ENCODE peak calls at places on chromosomes 4 and X, in nine cellular contexts. One of them, this sample, is unnamed.

GRCh38 chrX:9612146-9612505 is 147.3 kb downstream of the TBL1X start:
- DNase-seq in stomach: no peak
- DNase-seq in cardiac muscle cell: no peak
- DNase-seq in mesendoderm: no peak
- DNase-seq in body of pancreas: no peak
- DNase-seq in sigmoid colon: no peak
- DNase-seq in RWPE2: no peak
- DNase-seq in right cardiac atrium: no peak
- DNase-seq in IMR-90: no peak
- DNase-seq in this sample: no peak

GRCh38 chrX:139202742-139203410 is 327.7 kb upstream of the F9 start:
- DNase-seq in stomach: no peak
- DNase-seq in cardiac muscle cell: no peak
- DNase-seq in body of pancreas: no peak
- DNase-seq in IMR-90: no peak
- DNase-seq in mesendoderm: peak; percentile 29
- DNase-seq in right cardiac atrium: peak; percentile 15
- DNase-seq in sigmoid colon: no peak
- DNase-seq in RWPE2: no peak
- DNase-seq in this sample: no peak

GRCh38 chr4:175671491-175671934 is 140.6 kb downstream of the GPM6A start:
- DNase-seq in stomach: no peak
- DNase-seq in right cardiac atrium: peak; percentile 30
- DNase-seq in RWPE2: no peak
- DNase-seq in cardiac muscle cell: peak; percentile 30
- DNase-seq in mesendoderm: peak; percentile 68
- DNase-seq in body of pancreas: peak; percentile 4
- DNase-seq in IMR-90: no peak
- DNase-seq in sigmoid colon: no peak
- DNase-seq in this sample: no peak

GRCh38 chrX:146863566-146863965 is 49.0 kb upstream of the CXorf51A start:
- DNase-seq in sigmoid colon: no peak
- DNase-seq in stomach: no peak
- DNase-seq in cardiac muscle cell: no peak
- DNase-seq in right cardiac atrium: no peak
- DNase-seq in IMR-90: peak; percentile 6
- DNase-seq in mesendoderm: peak; percentile 68
- DNase-seq in body of pancreas: no peak
- DNase-seq in RWPE2: no peak
- DNase-seq in this sample: no peak

GRCh38 chrX:115367956-115368355 is 78.4 kb downstream of the LUZP4 start:
- DNase-seq in cardiac muscle cell: no peak
- DNase-seq in IMR-90: peak; percentile 18
- DNase-seq in stomach: no peak
- DNase-seq in RWPE2: no peak
- DNase-seq in body of pancreas: no peak
- DNase-seq in sigmoid colon: no peak
- DNase-seq in mesendoderm: no peak
- DNase-seq in right cardiac atrium: no peak
- DNase-seq in this sample: no peak

GRCh38 chr4:102168580-102168979 is 176.7 kb downstream of the SLC39A8 start:
- DNase-seq in cardiac muscle cell: peak; percentile 47
- DNase-seq in stomach: no peak
- DNase-seq in IMR-90: no peak
- DNase-seq in mesendoderm: no peak
- DNase-seq in RWPE2: no peak
- DNase-seq in sigmoid colon: no peak
- DNase-seq in body of pancreas: no peak
- DNase-seq in right cardiac atrium: no peak
- DNase-seq in this sample: no peak

GRCh38 chrX:82961129-82961528 is 547.0 kb upstream of the POU3F4 start:
- DNase-seq in right cardiac atrium: no peak
- DNase-seq in body of pancreas: no peak
- DNase-seq in cardiac muscle cell: no peak
- DNase-seq in sigmoid colon: no peak
- DNase-seq in IMR-90: no peak
- DNase-seq in RWPE2: no peak
- DNase-seq in mesendoderm: peak; percentile 78
- DNase-seq in stomach: no peak
- DNase-seq in this sample: no peak

GRCh38 chr4:110020139-110020538 is 107.5 kb downstream of the EGF start:
- DNase-seq in cardiac muscle cell: peak; percentile 30
- DNase-seq in stomach: no peak
- DNase-seq in mesendoderm: peak; percentile 79
- DNase-seq in RWPE2: no peak
- DNase-seq in right cardiac atrium: no peak
- DNase-seq in body of pancreas: no peak
- DNase-seq in IMR-90: peak; percentile 14
- DNase-seq in sigmoid colon: no peak
- DNase-seq in this sample: no peak

GRCh38 chr4:3286335-3287175 is 6.3 kb upstream of the RGS12 start:
- DNase-seq in body of pancreas: no peak
- DNase-seq in stomach: peak; percentile 22
- DNase-seq in sigmoid colon: no peak
- DNase-seq in right cardiac atrium: no peak
- DNase-seq in mesendoderm: no peak
- DNase-seq in IMR-90: no peak
- DNase-seq in cardiac muscle cell: no peak
- DNase-seq in RWPE2: no peak
- DNase-seq in this sample: no peak

GRCh38 chrX:76454456-76454927 is 27.0 kb downstream of the MAGEE1 start:
- DNase-seq in body of pancreas: peak; percentile 1
- DNase-seq in mesendoderm: peak; percentile 69
- DNase-seq in sigmoid colon: no peak
- DNase-seq in cardiac muscle cell: peak; percentile 44
- DNase-seq in stomach: no peak
- DNase-seq in RWPE2: no peak
- DNase-seq in IMR-90: peak; percentile 9
- DNase-seq in right cardiac atrium: no peak
- DNase-seq in this sample: no peak

GRCh38 chr4:110508827-110509446 is 33.0 kb downstream of the ENPEP start:
- DNase-seq in stomach: no peak
- DNase-seq in IMR-90: peak; percentile 46
- DNase-seq in sigmoid colon: no peak
- DNase-seq in right cardiac atrium: no peak
- DNase-seq in mesendoderm: peak; percentile 25
- DNase-seq in cardiac muscle cell: peak; percentile 55
- DNase-seq in body of pancreas: no peak
- DNase-seq in RWPE2: no peak
- DNase-seq in this sample: no peak

GRCh38 chr4:123952530-123953274 is 556.1 kb downstream of the SPRY1 start:
- DNase-seq in sigmoid colon: no peak
- DNase-seq in body of pancreas: no peak
- DNase-seq in right cardiac atrium: no peak
- DNase-seq in cardiac muscle cell: no peak
- DNase-seq in mesendoderm: peak; percentile 97
- DNase-seq in stomach: no peak
- DNase-seq in IMR-90: peak; percentile 47
- DNase-seq in RWPE2: no peak
- DNase-seq in this sample: peak; percentile 16

GRCh38 chr4:89196056-89196674 is 84.8 kb downstream of the TIGD2 start:
- DNase-seq in sigmoid colon: no peak
- DNase-seq in cardiac muscle cell: no peak
- DNase-seq in body of pancreas: no peak
- DNase-seq in stomach: no peak
- DNase-seq in IMR-90: no peak
- DNase-seq in mesendoderm: peak; percentile 89
- DNase-seq in right cardiac atrium: no peak
- DNase-seq in RWPE2: no peak
- DNase-seq in this sample: no peak

DNA sequence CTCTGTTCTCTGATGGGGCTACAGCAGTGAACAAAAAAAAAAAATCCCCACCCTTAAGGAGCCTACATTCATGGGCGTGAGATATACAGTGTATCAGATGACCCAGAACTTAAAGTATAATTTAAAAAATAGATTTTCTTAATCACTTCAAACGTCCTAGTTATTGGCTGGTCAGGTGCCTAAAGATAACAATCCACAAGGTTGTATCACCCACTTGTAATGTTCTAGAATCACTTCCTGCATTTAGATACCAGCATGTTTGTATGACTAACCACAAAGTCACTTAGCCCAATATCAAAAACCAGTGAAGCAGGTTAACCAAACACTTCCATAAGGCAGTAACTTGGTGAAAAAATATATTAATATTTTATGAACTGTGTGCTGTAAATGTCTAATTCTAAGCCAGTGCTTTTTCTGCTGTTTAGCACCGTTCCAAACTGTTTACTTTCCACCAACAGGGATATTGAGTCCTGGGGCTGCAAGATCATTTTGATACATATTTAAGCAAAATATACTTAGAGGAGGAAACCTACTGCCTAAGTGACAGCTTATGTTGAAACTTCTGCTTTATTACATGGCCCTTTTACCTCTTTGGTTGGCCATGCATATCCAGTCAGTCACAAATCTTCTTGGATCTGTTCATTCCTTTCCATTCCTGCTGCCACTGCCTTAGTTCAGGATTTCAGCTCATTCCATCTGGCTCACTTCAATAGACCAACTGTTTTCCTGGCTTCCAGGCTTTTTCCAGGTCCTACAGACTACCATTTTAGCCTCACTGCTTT is 43.3 kb downstream of the CD40LG start:
- DNase-seq in right cardiac atrium: no peak
- DNase-seq in stomach: no peak
- DNase-seq in cardiac muscle cell: no peak
- DNase-seq in sigmoid colon: no peak
- DNase-seq in IMR-90: peak; percentile 15
- DNase-seq in RWPE2: no peak
- DNase-seq in body of pancreas: no peak
- DNase-seq in mesendoderm: no peak
- DNase-seq in this sample: no peak
- H3K27me3 ChIP-seq in right cardiac atrium: no peaks in the 10 kb centered on the region
- H3K27me3 ChIP-seq in stomach: peaks cover 2% of the 10 kb centered on the region
- H3K27me3 ChIP-seq in cardiac muscle cell: no peaks in the 10 kb centered on the region
- H3K27me3 ChIP-seq in sigmoid colon: no peaks in the 10 kb centered on the region
- H3K27me3 ChIP-seq in IMR-90: no peaks in the 10 kb centered on the region
- H3K27me3 ChIP-seq in RWPE2: no peaks in the 10 kb centered on the region
- H3K27me3 ChIP-seq in body of pancreas: no peaks in the 10 kb centered on the region
- H3K27me3 ChIP-seq in mesendoderm: no peaks in the 10 kb centered on the region
- H3K27me3 ChIP-seq in this sample: no peaks in the 10 kb centered on the region

DNA sequence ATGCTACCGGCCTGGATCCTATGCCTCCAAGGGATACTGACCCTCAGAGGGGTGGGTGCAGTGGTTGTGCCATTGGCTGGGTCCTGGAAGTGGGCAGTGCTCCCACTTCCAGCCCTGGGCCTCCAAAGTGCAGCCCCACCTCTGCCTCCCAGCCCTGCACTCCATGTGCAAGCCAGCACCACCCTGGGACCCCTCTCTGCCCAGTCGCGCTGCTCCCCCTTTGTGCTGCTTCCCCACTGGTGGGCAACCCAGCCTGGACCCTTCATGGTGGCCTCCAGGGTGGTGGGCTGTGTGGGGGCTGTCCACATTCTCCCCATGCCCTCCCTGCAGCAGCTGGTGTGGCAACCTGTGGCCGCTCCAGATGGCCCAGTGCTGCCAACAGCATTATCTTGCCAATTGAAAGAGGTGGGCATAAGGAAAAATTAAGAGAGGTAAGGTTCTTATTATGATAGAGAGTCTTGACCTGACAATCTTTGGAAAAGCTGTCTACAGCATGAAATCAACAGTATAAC is 309.7 kb downstream of the GUCY2F start:
- DNase-seq in RWPE2: no peak
- DNase-seq in body of pancreas: no peak
- DNase-seq in right cardiac atrium: no peak
- DNase-seq in cardiac muscle cell: no peak
- DNase-seq in IMR-90: no peak
- DNase-seq in mesendoderm: no peak
- DNase-seq in stomach: no peak
- DNase-seq in sigmoid colon: no peak
- DNase-seq in this sample: no peak
- H3K27me3 ChIP-seq in RWPE2: no peaks in the 10 kb centered on the region
- H3K27me3 ChIP-seq in body of pancreas: no peaks in the 10 kb centered on the region
- H3K27me3 ChIP-seq in right cardiac atrium: no peaks in the 10 kb centered on the region
- H3K27me3 ChIP-seq in cardiac muscle cell: no peaks in the 10 kb centered on the region
- H3K27me3 ChIP-seq in IMR-90: no peaks in the 10 kb centered on the region
- H3K27me3 ChIP-seq in mesendoderm: no peaks in the 10 kb centered on the region
- H3K27me3 ChIP-seq in stomach: peaks cover 5% of the 10 kb centered on the region
- H3K27me3 ChIP-seq in sigmoid colon: no peaks in the 10 kb centered on the region
- H3K27me3 ChIP-seq in this sample: peaks cover 4% of the 10 kb centered on the region

GRCh38 chr4:13527192-13527982 is 16.9 kb downstream of the NKX3-2 start:
- DNase-seq in stomach: no peak
- DNase-seq in cardiac muscle cell: no peak
- DNase-seq in sigmoid colon: peak; percentile 54
- DNase-seq in right cardiac atrium: no peak
- DNase-seq in mesendoderm: no peak
- DNase-seq in body of pancreas: no peak
- DNase-seq in RWPE2: no peak
- DNase-seq in IMR-90: no peak
- DNase-seq in this sample: peak; percentile 8
- H3K27me3 ChIP-seq in stomach: peaks cover 99% of the 10 kb centered on the region
- H3K27me3 ChIP-seq in cardiac muscle cell: peaks cover 100% of the 10 kb centered on the region
- H3K27me3 ChIP-seq in sigmoid colon: peaks cover 82% of the 10 kb centered on the region
- H3K27me3 ChIP-seq in right cardiac atrium: no peaks in the 10 kb centered on the region
- H3K27me3 ChIP-seq in mesendoderm: peaks cover 78% of the 10 kb centered on the region
- H3K27me3 ChIP-seq in body of pancreas: peaks cover 59% of the 10 kb centered on the region
- H3K27me3 ChIP-seq in RWPE2: peaks cover 96% of the 10 kb centered on the region
- H3K27me3 ChIP-seq in IMR-90: peaks cover 95% of the 10 kb centered on the region
- H3K27me3 ChIP-seq in this sample: peaks cover 4% of the 10 kb centered on the region

GRCh38 chr4:182141046-182141445 is 102.2 kb upstream of the TENM3 start:
- DNase-seq in cardiac muscle cell: peak; percentile 30
- DNase-seq in body of pancreas: no peak
- DNase-seq in stomach: no peak
- DNase-seq in right cardiac atrium: no peak
- DNase-seq in sigmoid colon: no peak
- DNase-seq in IMR-90: no peak
- DNase-seq in mesendoderm: peak; percentile 59
- DNase-seq in RWPE2: no peak
- DNase-seq in this sample: no peak

GRCh38 chr4:182137343-182137742 is 105.9 kb upstream of the TENM3 start:
- DNase-seq in body of pancreas: no peak
- DNase-seq in right cardiac atrium: no peak
- DNase-seq in stomach: no peak
- DNase-seq in sigmoid colon: no peak
- DNase-seq in mesendoderm: no peak
- DNase-seq in RWPE2: no peak
- DNase-seq in IMR-90: no peak
- DNase-seq in cardiac muscle cell: no peak
- DNase-seq in this sample: peak; percentile 72

GRCh38 chr4:182140547-182140946 is 102.7 kb upstream of the TENM3 start:
- DNase-seq in mesendoderm: no peak
- DNase-seq in body of pancreas: no peak
- DNase-seq in sigmoid colon: no peak
- DNase-seq in IMR-90: no peak
- DNase-seq in right cardiac atrium: no peak
- DNase-seq in cardiac muscle cell: no peak
- DNase-seq in stomach: no peak
- DNase-seq in RWPE2: no peak
- DNase-seq in this sample: no peak

GRCh38 chr4:182141623-182142022 is 101.6 kb upstream of the TENM3 start:
- DNase-seq in RWPE2: no peak
- DNase-seq in body of pancreas: no peak
- DNase-seq in sigmoid colon: no peak
- DNase-seq in cardiac muscle cell: no peak
- DNase-seq in right cardiac atrium: no peak
- DNase-seq in IMR-90: no peak
- DNase-seq in mesendoderm: no peak
- DNase-seq in stomach: no peak
- DNase-seq in this sample: no peak

GRCh38 chr4:182139481-182139880 is 103.7 kb upstream of the TENM3 start:
- DNase-seq in IMR-90: no peak
- DNase-seq in body of pancreas: no peak
- DNase-seq in RWPE2: no peak
- DNase-seq in stomach: no peak
- DNase-seq in sigmoid colon: no peak
- DNase-seq in right cardiac atrium: no peak
- DNase-seq in cardiac muscle cell: no peak
- DNase-seq in mesendoderm: no peak
- DNase-seq in this sample: no peak
- H3K27me3 ChIP-seq in IMR-90: no peaks in the 10 kb centered on the region
- H3K27me3 ChIP-seq in body of pancreas: peaks cover 13% of the 10 kb centered on the region
- H3K27me3 ChIP-seq in RWPE2: peaks cover 10% of the 10 kb centered on the region
- H3K27me3 ChIP-seq in stomach: peaks cover 44% of the 10 kb centered on the region
- H3K27me3 ChIP-seq in sigmoid colon: peaks cover 25% of the 10 kb centered on the region
- H3K27me3 ChIP-seq in right cardiac atrium: peaks cover 3% of the 10 kb centered on the region
- H3K27me3 ChIP-seq in cardiac muscle cell: peaks cover 82% of the 10 kb centered on the region
- H3K27me3 ChIP-seq in mesendoderm: no peaks in the 10 kb centered on the region
- H3K27me3 ChIP-seq in this sample: peaks cover 30% of the 10 kb centered on the region